ENCODE peak calls at places on chromosomes 11 and 22, in nine cellular contexts. H is PC-3, W is SK-N-SH, G is GM23248, D is neural progenitor cell, E is GM23338, B is HCT116, C is OCI-LY7, S is hepatocyte. M is an unnamed sample.

GRCh38 chr11:85948884-85949283 is 93.7 kb downstream of the CCDC83 start:
- DNase-seq in H (peak; percentile 37), W (no peak), G (no peak), D (no peak), E (no peak), B (no peak), C (no peak), S (no peak), M (no peak)

GRCh38 chr11:117928818-117929567 is at the start of gene TMPRSS13:
- DNase-seq in H (peak; percentile 87), W (no peak), G (no peak), D (no peak), E (peak; percentile 55), B (no peak), C (no peak), S (peak; percentile 42), M (no peak)

GRCh38 chr11:118980191-118980881 is 8.8 kb downstream of the FOXR1 start:
- DNase-seq in H (no peak), W (no peak), G (peak; percentile 36), D (no peak), E (peak; percentile 85), B (no peak), C (no peak), S (peak; percentile 21), M (no peak)

GRCh38 chr11:45209904-45210699 is 63.7 kb downstream of the PRDM11 start:
- DNase-seq in H (no peak), W (peak; percentile 46), G (peak; percentile 48), D (peak; percentile 73), E (peak; percentile 88), B (no peak), C (no peak), S (peak; percentile 91), M (no peak)

GRCh38 chr11:108223449-108224149 is 732 bp downstream of the ATM start:
- DNase-seq in H (no peak), W (no peak), G (peak; percentile 53), D (no peak), E (no peak), B (no peak), C (peak; percentile 41), S (no peak), M (peak; percentile 38)

GRCh38 chr11:24161587-24161986 is 335.3 kb upstream of the LUZP2 start:
- DNase-seq in H (no peak), W (no peak), G (no peak), D (no peak), E (no peak), B (no peak), C (no peak), S (no peak), M (no peak)

GRCh38 chr11:66309475-66309874 is 7.4 kb downstream of the CD248 start:
- DNase-seq in H (no peak), W (no peak), G (no peak), D (no peak), E (no peak), B (no peak), C (no peak), S (no peak), M (no peak)

GRCh38 chr11:41237386-41237785 is 222.1 kb downstream of the LRRC4C start:
- DNase-seq in H (no peak), W (no peak), G (no peak), D (peak; percentile 12), E (peak; percentile 70), B (no peak), C (no peak), S (no peak), M (no peak)

GRCh38 chr22:33883561-33883960 is 36.7 kb downstream of the LARGE1 start:
- DNase-seq in H (peak; percentile 15), W (no peak), G (no peak), D (no peak), E (no peak), B (no peak), C (no peak), S (no peak), M (no peak)

GRCh38 chr11:65435981-65436411 is 13.4 kb downstream of the NEAT1 start:
- DNase-seq in H (no peak), W (no peak), G (peak; percentile 38), D (no peak), E (no peak), B (no peak), C (no peak), S (no peak), M (peak; percentile 20)

GRCh38 chr22:32957093-32957835 is 100.9 kb downstream of the SYN3 start:
- DNase-seq in H (no peak), W (peak; percentile 66), G (no peak), D (no peak), E (no peak), B (no peak), C (no peak), S (peak; percentile 57), M (no peak)

GRCh38 chr11:123429336-123429735 is 733 bp upstream of the GRAMD1B start:
- DNase-seq in H (peak; percentile 69), W (no peak), G (peak; percentile 96), D (no peak), E (no peak), B (no peak), C (no peak), S (no peak), M (no peak)

GRCh38 chr22:49095366-49095765 is 732.3 kb downstream of the BRD1 start:
- DNase-seq in H (no peak), W (no peak), G (no peak), D (no peak), E (no peak), B (no peak), C (no peak), S (no peak), M (no peak)
- H2AFZ ChIP-seq in H (no peak overlapping the region), W (no peak overlapping the region), G (no peak overlapping the region), D (no peak overlapping the region), E (no peak overlapping the region), B (no peak overlapping the region), C (no peak overlapping the region), S (no peak overlapping the region), M (no peak overlapping the region)

GRCh38 chr11:120335928-120336640 is at the start of gene ARHGEF12:
- DNase-seq in H (peak; percentile 97), W (peak; percentile 98), G (peak; percentile 98), D (peak; percentile 97), E (peak; percentile 99), B (peak; percentile 93), C (peak; percentile 94), S (peak; percentile 98), M (peak; percentile 96)

GRCh38 chr11:120336641-120337132 is 474 bp downstream of the ARHGEF12 start:
- DNase-seq in H (peak; percentile 43), W (no peak), G (peak; percentile 75), D (no peak), E (peak; percentile 47), B (no peak), C (peak; percentile 53), S (peak; percentile 78), M (peak; percentile 56)

GRCh38 chr11:120337133-120337895 is 1.1 kb downstream of the ARHGEF12 start:
- DNase-seq in H (peak; percentile 41), W (peak; percentile 25), G (peak; percentile 45), D (peak; percentile 47), E (peak; percentile 41), B (no peak), C (peak; percentile 21), S (peak; percentile 41), M (peak; percentile 46)

GRCh38 chr11:120339394-120339890 is 3.2 kb downstream of the ARHGEF12 start:
- DNase-seq in H (peak; percentile 44), W (peak; percentile 51), G (peak; percentile 49), D (peak; percentile 19), E (peak; percentile 9), B (no peak), C (no peak), S (peak; percentile 18), M (peak; percentile 60)

DNA sequence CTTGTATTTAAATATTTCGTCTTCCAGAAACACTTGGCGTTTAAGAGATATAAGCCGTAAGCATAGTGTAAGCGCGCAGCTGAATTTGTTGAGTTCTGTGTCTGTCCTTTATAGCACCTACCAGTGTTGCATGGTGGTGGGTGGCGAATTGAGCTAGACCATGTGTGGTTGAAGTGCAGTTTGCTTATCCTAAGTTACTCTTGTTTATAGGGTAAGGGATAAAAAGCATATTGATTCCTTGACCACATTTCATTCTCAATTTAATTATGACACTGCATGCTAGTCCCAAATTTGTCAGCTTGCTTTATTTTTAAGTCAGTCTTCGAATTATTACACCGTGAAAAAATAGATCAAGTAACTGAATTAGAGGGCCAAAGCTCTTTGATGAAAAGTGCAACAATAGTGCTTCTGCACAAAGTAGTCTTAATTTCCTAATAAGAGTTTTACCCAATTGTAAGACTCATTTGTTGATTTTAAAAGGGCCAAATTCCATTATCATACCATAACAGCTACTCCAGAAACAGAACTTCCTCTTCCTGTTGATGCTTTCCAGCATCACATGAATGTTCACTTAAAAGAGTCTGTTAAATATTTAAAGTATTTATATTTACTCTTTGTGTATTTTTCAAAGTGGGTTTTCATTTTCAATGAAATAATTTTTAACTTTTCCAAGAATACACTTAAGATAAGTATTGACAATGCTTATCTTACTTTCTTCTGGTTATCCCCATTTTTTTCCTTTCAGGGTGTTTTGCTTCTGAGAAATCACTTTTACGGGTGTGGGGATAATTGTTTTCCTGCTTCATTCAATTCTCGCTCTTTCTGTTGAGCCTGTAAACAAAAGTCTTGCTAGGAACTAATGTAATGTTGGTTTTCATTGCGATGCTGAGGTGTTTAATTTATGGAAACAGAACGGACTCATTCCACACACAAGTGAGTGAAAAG is 2.0 kb downstream of the ARHGEF12 start:
- DNase-seq in H (peak; percentile 45), W (no peak), G (peak; percentile 67), D (peak; percentile 16), E (no peak), B (no peak), C (peak; percentile 10), S (peak; percentile 14), M (peak; percentile 34)
- TF ChIP-seq EZH2phosphoT487 in H (no peak), W (no peak), G (no peak), D (no peak), E (no peak), B (no peak), C (no peak), S (no peak), M (no peak)

DNA sequence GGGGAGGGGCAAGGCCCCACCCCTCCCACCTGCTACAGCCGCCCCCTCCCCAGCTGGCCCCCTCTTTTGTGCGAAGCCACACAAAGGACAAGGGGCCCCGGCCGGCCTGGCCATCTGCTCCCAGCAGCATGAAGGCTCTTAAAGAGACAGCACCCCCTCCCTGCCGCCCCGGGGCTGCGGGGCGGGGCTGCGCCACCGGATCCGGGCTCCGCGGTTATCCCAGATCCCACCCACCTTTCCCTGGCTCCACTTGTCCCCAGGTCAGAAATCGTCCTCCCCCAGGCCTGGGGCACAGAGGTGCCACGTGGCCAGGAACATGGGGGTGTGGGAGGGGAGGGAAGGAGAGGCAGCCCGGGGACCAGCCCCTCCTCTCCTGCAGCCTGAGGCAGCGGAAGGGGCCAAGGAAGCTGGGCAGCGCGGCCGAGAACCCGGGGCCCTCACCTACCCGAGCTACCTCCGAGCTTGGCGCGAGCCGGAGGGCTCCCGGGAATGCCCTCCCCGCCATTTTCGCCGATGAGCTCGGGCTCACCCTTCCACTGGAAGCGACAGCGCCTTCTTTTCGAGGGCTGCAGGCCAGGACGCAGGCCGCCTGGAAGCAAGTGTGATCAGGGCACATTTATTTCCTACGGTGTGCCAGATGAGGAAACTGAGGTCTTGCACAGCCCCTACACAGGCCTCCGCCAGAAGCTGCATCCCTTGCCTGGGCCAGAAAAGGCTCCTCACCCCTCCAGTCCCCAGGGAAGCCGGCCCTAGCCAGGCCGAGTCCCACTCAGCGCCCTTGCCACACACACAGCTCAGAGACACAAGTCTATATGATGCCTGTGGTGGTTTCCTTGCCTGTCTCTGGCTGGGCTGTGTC is 2.5 kb upstream of the RCOR2 start:
- DNase-seq in H (no peak), W (peak; percentile 55), G (peak; percentile 53), D (peak; percentile 94), E (peak; percentile 96), B (no peak), C (no peak), S (peak; percentile 53), M (no peak)
- H2AFZ ChIP-seq in H (no peak overlapping the region), W (no peak overlapping the region), G (peak overlapping the region; percentile 70), D (no peak overlapping the region), E (no peak overlapping the region), B (peak overlapping the region; percentile 61), C (no peak overlapping the region), S (peak overlapping the region; percentile 66), M (peak overlapping the region; percentile 51)

GRCh38 chr11:68021167-68021787 is 9.2 kb upstream of the NDUFS8 start:
- DNase-seq in H (peak; percentile 71), W (peak; percentile 64), G (no peak), D (peak; percentile 67), E (peak; percentile 65), B (no peak), C (peak; percentile 41), S (peak; percentile 68), M (peak; percentile 59)
- TF ChIP-seq EZH2phosphoT487 in H (no peak), W (no peak), G (no peak), D (no peak), E (no peak), B (no peak), C (no peak), S (no peak), M (no peak)